ENCODE peak calls at places on chromosome 14, in five cellular contexts. M is stimulated activated CD4-positive, alpha-beta T cell treated with anti-CD3 and anti-CD28 coated beads, Interleukin-4, amount 100 ng/mL, for 1 hour; K is nucleus accumbens; X is HT-29; T is AG09309. W is an unnamed sample.

GRCh38 chr14:85415015-85415712 is 114.8 kb upstream of the FLRT2 start:
- DNase-seq in T (peak), M (no peak), X (peak), K (no peak), W (peak)

GRCh38 chr14:62031504-62031903 is 269.3 kb downstream of the SNAPC1 start:
- DNase-seq in T (no peak), K (no peak), X (no peak), M (no peak), W (no peak)

GRCh38 chr14:88554458-88555286 is at the start of gene PTPN21:
- DNase-seq in X (peak), K (peak), M (peak), T (no peak), W (peak)

GRCh38 chr14:50669441-50669986 is 1.4 kb upstream of the SAV1 start:
- DNase-seq in T (no peak), X (no peak), K (no peak), M (no peak), W (no peak)

GRCh38 chr14:97337670-97338069 is 540.5 kb downstream of the VRK1 start:
- DNase-seq in K (no peak), M (no peak), T (no peak), X (no peak), W (no peak)

GRCh38 chr14:81164167-81164774 is 56.5 kb downstream of the GTF2A1 start:
- DNase-seq in M (peak), K (no peak), T (peak), X (peak), W (peak)

GRCh38 chr14:35365130-35366047 is 39.2 kb downstream of the NFKBIA start:
- DNase-seq in X (peak), T (no peak), K (no peak), M (peak), W (peak)

GRCh38 chr14:33393895-33394405 is 455.3 kb downstream of the NPAS3 start:
- DNase-seq in K (no peak), X (no peak), M (no peak), T (no peak), W (no peak)

GRCh38 chr14:20460458-20461229 is 590 bp downstream of the PIP4P1 start:
- DNase-seq in M (peak), X (peak), T (no peak), K (no peak), W (no peak)

GRCh38 chr14:35470775-35471174 is 63.2 kb upstream of the INSM2 start:
- DNase-seq in M (no peak), K (no peak), X (peak), T (no peak), W (peak)

GRCh38 chr14:35669782-35670181 is 135.8 kb downstream of the INSM2 start:
- DNase-seq in M (no peak), X (peak), T (peak), K (no peak), W (peak)

GRCh38 chr14:98292191-98292590 is 979.8 kb downstream of the BCL11B start:
- DNase-seq in T (no peak), K (no peak), X (no peak), M (no peak), W (no peak)

GRCh38 chr14:49861923-49862673 is 9.5 kb upstream of the NEMF start:
- DNase-seq in X (peak), T (peak), K (peak), M (peak), W (peak)

GRCh38 chr14:52998376-52999010 is 47.6 kb upstream of the FERMT2 start:
- DNase-seq in K (no peak), M (no peak), T (peak), X (no peak), W (peak)

GRCh38 chr14:104284107-104284592 is 145.8 kb downstream of the KIF26A start:
- DNase-seq in K (no peak), T (no peak), X (no peak), M (no peak), W (no peak)

GRCh38 chr14:77498984-77499527 is 440 bp upstream of the ISM2 start:
- DNase-seq in M (no peak), T (no peak), K (no peak), X (no peak), W (no peak)